ENCODE peak calls at places on chromosomes 11 and 22, in ten cellular contexts. One of them, this sample, is unnamed.

GRCh38 chr11:7563269-7563668 is 49.5 kb downstream of the PPFIBP2 start:
- DNase-seq in IMR-90: no peak
- DNase-seq in body of pancreas: no peak
- DNase-seq in breast epithelium: no peak
- DNase-seq in uterus: no peak
- DNase-seq in Peyer's patch: no peak
- DNase-seq in sigmoid colon: no peak
- DNase-seq in prostate gland: no peak
- DNase-seq in ovary: no peak
- DNase-seq in gastrocnemius medialis: no peak
- DNase-seq in this sample: no peak

GRCh38 chr22:45090364-45090960 is 73.3 kb upstream of the NUP50 start:
- DNase-seq in Peyer's patch: no peak
- DNase-seq in breast epithelium: peak
- DNase-seq in prostate gland: no peak
- DNase-seq in uterus: no peak
- DNase-seq in ovary: peak
- DNase-seq in sigmoid colon: no peak
- DNase-seq in body of pancreas: peak
- DNase-seq in gastrocnemius medialis: no peak
- DNase-seq in IMR-90: peak
- DNase-seq in this sample: no peak

GRCh38 chr11:131762346-131763110 is 392.1 kb downstream of the NTM start:
- DNase-seq in IMR-90: no peak
- DNase-seq in prostate gland: no peak
- DNase-seq in gastrocnemius medialis: no peak
- DNase-seq in body of pancreas: no peak
- DNase-seq in Peyer's patch: no peak
- DNase-seq in sigmoid colon: no peak
- DNase-seq in ovary: no peak
- DNase-seq in uterus: no peak
- DNase-seq in breast epithelium: no peak
- DNase-seq in this sample: no peak

GRCh38 chr11:45041556-45041955 is 90.9 kb upstream of the TP53I11 start:
- DNase-seq in body of pancreas: no peak
- DNase-seq in IMR-90: no peak
- DNase-seq in gastrocnemius medialis: no peak
- DNase-seq in ovary: no peak
- DNase-seq in sigmoid colon: no peak
- DNase-seq in uterus: no peak
- DNase-seq in breast epithelium: no peak
- DNase-seq in Peyer's patch: no peak
- DNase-seq in prostate gland: no peak
- DNase-seq in this sample: no peak

GRCh38 chr11:24932110-24933000 is 435.5 kb downstream of the LUZP2 start:
- DNase-seq in body of pancreas: peak
- DNase-seq in breast epithelium: no peak
- DNase-seq in uterus: no peak
- DNase-seq in Peyer's patch: no peak
- DNase-seq in prostate gland: no peak
- DNase-seq in IMR-90: no peak
- DNase-seq in sigmoid colon: no peak
- DNase-seq in gastrocnemius medialis: no peak
- DNase-seq in ovary: no peak
- DNase-seq in this sample: no peak

GRCh38 chr11:3135491-3136440 is 29.3 kb downstream of the OSBPL5 start:
- DNase-seq in breast epithelium: no peak
- DNase-seq in ovary: peak
- DNase-seq in sigmoid colon: peak
- DNase-seq in Peyer's patch: no peak
- DNase-seq in gastrocnemius medialis: no peak
- DNase-seq in prostate gland: no peak
- DNase-seq in body of pancreas: peak
- DNase-seq in uterus: peak
- DNase-seq in IMR-90: no peak
- DNase-seq in this sample: peak

GRCh38 chr11:3080733-3081385 is 23.6 kb upstream of the CARS1 start:
- DNase-seq in uterus: no peak
- DNase-seq in body of pancreas: no peak
- DNase-seq in gastrocnemius medialis: no peak
- DNase-seq in Peyer's patch: no peak
- DNase-seq in breast epithelium: no peak
- DNase-seq in IMR-90: no peak
- DNase-seq in sigmoid colon: no peak
- DNase-seq in ovary: no peak
- DNase-seq in prostate gland: no peak
- DNase-seq in this sample: no peak

GRCh38 chr11:119594639-119595249 is 134.3 kb downstream of the NECTIN1 start:
- DNase-seq in uterus: peak
- DNase-seq in prostate gland: no peak
- DNase-seq in IMR-90: peak
- DNase-seq in ovary: no peak
- DNase-seq in body of pancreas: no peak
- DNase-seq in gastrocnemius medialis: no peak
- DNase-seq in Peyer's patch: no peak
- DNase-seq in sigmoid colon: no peak
- DNase-seq in breast epithelium: no peak
- DNase-seq in this sample: no peak

GRCh38 chr11:66857234-66857926 is 516 bp downstream of the LRFN4 start:
- DNase-seq in prostate gland: no peak
- DNase-seq in gastrocnemius medialis: no peak
- DNase-seq in Peyer's patch: no peak
- DNase-seq in uterus: no peak
- DNase-seq in sigmoid colon: peak
- DNase-seq in ovary: peak
- DNase-seq in body of pancreas: no peak
- DNase-seq in breast epithelium: no peak
- DNase-seq in IMR-90: no peak
- DNase-seq in this sample: no peak

GRCh38 chr11:66856496-66857233 is at the start of gene LRFN4:
- DNase-seq in prostate gland: no peak
- DNase-seq in breast epithelium: no peak
- DNase-seq in body of pancreas: no peak
- DNase-seq in ovary: no peak
- DNase-seq in Peyer's patch: no peak
- DNase-seq in gastrocnemius medialis: no peak
- DNase-seq in IMR-90: no peak
- DNase-seq in uterus: peak
- DNase-seq in sigmoid colon: peak
- DNase-seq in this sample: no peak

GRCh38 chr11:66854231-66854661 is 2.6 kb upstream of the LRFN4 start:
- DNase-seq in sigmoid colon: no peak
- DNase-seq in uterus: no peak
- DNase-seq in body of pancreas: no peak
- DNase-seq in gastrocnemius medialis: no peak
- DNase-seq in IMR-90: no peak
- DNase-seq in breast epithelium: no peak
- DNase-seq in prostate gland: no peak
- DNase-seq in ovary: no peak
- DNase-seq in Peyer's patch: no peak
- DNase-seq in this sample: no peak

GRCh38 chr11:66854729-66855211 is 2.1 kb upstream of the LRFN4 start:
- DNase-seq in breast epithelium: no peak
- DNase-seq in uterus: no peak
- DNase-seq in prostate gland: no peak
- DNase-seq in ovary: no peak
- DNase-seq in sigmoid colon: peak
- DNase-seq in IMR-90: no peak
- DNase-seq in Peyer's patch: no peak
- DNase-seq in body of pancreas: no peak
- DNase-seq in gastrocnemius medialis: no peak
- DNase-seq in this sample: no peak

GRCh38 chr11:66855574-66856495 is 1.0 kb upstream of the LRFN4 start:
- DNase-seq in IMR-90: peak
- DNase-seq in ovary: peak
- DNase-seq in breast epithelium: peak
- DNase-seq in Peyer's patch: peak
- DNase-seq in prostate gland: peak
- DNase-seq in sigmoid colon: peak
- DNase-seq in uterus: peak
- DNase-seq in gastrocnemius medialis: peak
- DNase-seq in body of pancreas: peak
- DNase-seq in this sample: peak
- TF ChIP-seq POLR2A in IMR-90: peak
- TF ChIP-seq POLR2A in ovary: peak
- TF ChIP-seq POLR2A in breast epithelium: no peak
- TF ChIP-seq POLR2A in Peyer's patch: peak
- TF ChIP-seq POLR2A in prostate gland: peak
- TF ChIP-seq POLR2A in sigmoid colon: peak
- TF ChIP-seq POLR2A in uterus: peak
- TF ChIP-seq POLR2A in gastrocnemius medialis: peak
- TF ChIP-seq POLR2A in body of pancreas: peak
- TF ChIP-seq POLR2A in this sample: no peak

DNA sequence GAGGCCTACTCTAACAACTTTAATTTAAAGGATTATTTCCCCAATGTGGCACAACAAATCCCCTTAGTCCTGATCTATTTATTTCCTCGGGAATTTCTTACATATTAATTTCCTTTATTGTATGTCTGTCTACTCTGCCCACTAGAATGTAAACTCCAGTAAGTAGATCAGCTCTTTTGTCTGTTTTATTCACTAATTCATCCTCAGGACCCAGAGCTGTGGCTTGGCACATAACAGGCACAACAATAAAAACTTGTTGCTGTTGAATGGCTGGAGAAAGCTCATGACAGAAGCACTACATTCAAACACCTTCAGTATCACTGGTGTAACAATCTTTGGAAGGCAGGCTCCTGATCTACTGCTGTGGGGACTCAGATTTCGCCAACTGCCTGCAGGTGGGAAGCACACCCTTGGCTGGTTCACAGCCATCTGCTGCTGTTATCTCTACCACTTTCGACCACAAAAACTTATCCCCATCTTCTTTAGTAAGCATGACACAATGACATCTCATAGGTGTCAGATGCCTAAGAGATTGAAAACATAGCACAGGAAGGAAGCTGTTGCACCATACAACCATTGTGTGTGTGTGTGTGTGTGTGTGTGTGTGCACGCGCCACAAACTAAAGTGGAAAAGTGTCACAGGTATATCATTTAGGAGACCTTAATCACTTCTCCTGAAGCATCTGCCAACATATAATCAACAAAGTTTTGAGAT is 11.9 kb downstream of the HIRA start:
- DNase-seq in gastrocnemius medialis: no peak
- DNase-seq in breast epithelium: no peak
- DNase-seq in sigmoid colon: no peak
- DNase-seq in uterus: no peak
- DNase-seq in body of pancreas: no peak
- DNase-seq in Peyer's patch: no peak
- DNase-seq in IMR-90: peak
- DNase-seq in ovary: no peak
- DNase-seq in prostate gland: no peak
- DNase-seq in this sample: no peak
- TF ChIP-seq POLR2A in gastrocnemius medialis: no peak
- TF ChIP-seq POLR2A in breast epithelium: no peak
- TF ChIP-seq POLR2A in sigmoid colon: no peak
- TF ChIP-seq POLR2A in uterus: no peak
- TF ChIP-seq POLR2A in body of pancreas: no peak
- TF ChIP-seq POLR2A in Peyer's patch: no peak
- TF ChIP-seq POLR2A in IMR-90: no peak
- TF ChIP-seq POLR2A in ovary: no peak
- TF ChIP-seq POLR2A in prostate gland: no peak
- TF ChIP-seq POLR2A in this sample: no peak

GRCh38 chr11:64357904-64358535 is 942 bp upstream of the RPS6KA4 start:
- DNase-seq in body of pancreas: no peak
- DNase-seq in uterus: no peak
- DNase-seq in ovary: no peak
- DNase-seq in prostate gland: no peak
- DNase-seq in IMR-90: no peak
- DNase-seq in sigmoid colon: no peak
- DNase-seq in gastrocnemius medialis: no peak
- DNase-seq in breast epithelium: no peak
- DNase-seq in Peyer's patch: no peak
- DNase-seq in this sample: no peak

GRCh38 chr11:64360403-64360980 is 1.5 kb downstream of the RPS6KA4 start:
- DNase-seq in IMR-90: no peak
- DNase-seq in Peyer's patch: no peak
- DNase-seq in uterus: no peak
- DNase-seq in ovary: no peak
- DNase-seq in breast epithelium: no peak
- DNase-seq in gastrocnemius medialis: no peak
- DNase-seq in body of pancreas: no peak
- DNase-seq in prostate gland: no peak
- DNase-seq in sigmoid colon: no peak
- DNase-seq in this sample: no peak

GRCh38 chr11:64358536-64358906 is 441 bp upstream of the RPS6KA4 start:
- DNase-seq in Peyer's patch: no peak
- DNase-seq in gastrocnemius medialis: no peak
- DNase-seq in prostate gland: no peak
- DNase-seq in sigmoid colon: no peak
- DNase-seq in IMR-90: no peak
- DNase-seq in uterus: no peak
- DNase-seq in body of pancreas: no peak
- DNase-seq in breast epithelium: no peak
- DNase-seq in ovary: no peak
- DNase-seq in this sample: no peak

GRCh38 chr11:64359712-64360402 is 895 bp downstream of the RPS6KA4 start:
- DNase-seq in gastrocnemius medialis: no peak
- DNase-seq in ovary: no peak
- DNase-seq in sigmoid colon: no peak
- DNase-seq in body of pancreas: peak
- DNase-seq in uterus: no peak
- DNase-seq in IMR-90: no peak
- DNase-seq in Peyer's patch: no peak
- DNase-seq in breast epithelium: no peak
- DNase-seq in prostate gland: no peak
- DNase-seq in this sample: no peak

GRCh38 chr11:64358907-64359711 is at the start of gene RPS6KA4:
- DNase-seq in body of pancreas: peak
- DNase-seq in prostate gland: peak
- DNase-seq in IMR-90: peak
- DNase-seq in sigmoid colon: no peak
- DNase-seq in breast epithelium: no peak
- DNase-seq in gastrocnemius medialis: no peak
- DNase-seq in Peyer's patch: peak
- DNase-seq in uterus: peak
- DNase-seq in ovary: peak
- DNase-seq in this sample: no peak
- TF ChIP-seq POLR2A in body of pancreas: peak
- TF ChIP-seq POLR2A in prostate gland: peak
- TF ChIP-seq POLR2A in IMR-90: peak
- TF ChIP-seq POLR2A in sigmoid colon: peak
- TF ChIP-seq POLR2A in breast epithelium: no peak
- TF ChIP-seq POLR2A in gastrocnemius medialis: peak
- TF ChIP-seq POLR2A in Peyer's patch: peak
- TF ChIP-seq POLR2A in uterus: peak
- TF ChIP-seq POLR2A in ovary: peak
- TF ChIP-seq POLR2A in this sample: no peak

DNA sequence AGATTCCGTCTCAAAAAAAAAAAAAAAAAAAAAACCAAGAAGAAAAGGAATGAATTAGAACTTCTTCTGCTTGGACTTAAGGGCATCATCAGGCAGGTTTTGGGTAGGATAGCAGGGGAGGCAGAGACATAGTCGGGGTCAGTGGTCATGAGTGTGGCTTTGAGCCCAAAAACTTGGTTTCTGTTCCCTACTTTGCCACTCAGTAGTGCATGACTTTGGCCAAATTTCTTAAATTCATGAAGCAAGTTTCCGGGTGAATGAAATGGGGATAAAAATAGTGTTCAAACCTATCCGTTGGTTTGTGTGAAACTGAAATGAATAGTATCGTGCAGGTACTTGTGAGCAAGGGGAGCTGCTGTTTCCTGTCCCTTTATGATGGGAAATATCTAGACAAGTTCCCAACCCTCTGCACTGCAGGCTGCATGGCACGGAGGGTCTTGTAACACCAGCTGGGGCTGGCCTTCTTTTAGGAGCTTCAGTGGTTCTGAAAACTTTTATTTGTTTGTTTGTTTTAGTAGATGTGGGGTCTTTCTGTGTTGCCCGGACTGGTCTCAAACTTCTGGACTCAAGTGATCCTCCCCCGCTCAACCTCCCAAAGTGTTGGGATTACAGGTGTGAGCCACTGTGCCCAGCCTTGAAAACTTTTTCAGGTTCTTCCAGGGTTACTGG is 18.4 kb downstream of the NEAT1 start:
- DNase-seq in body of pancreas: no peak
- DNase-seq in prostate gland: peak
- DNase-seq in sigmoid colon: peak
- DNase-seq in breast epithelium: no peak
- DNase-seq in uterus: peak
- DNase-seq in Peyer's patch: no peak
- DNase-seq in IMR-90: peak
- DNase-seq in gastrocnemius medialis: no peak
- DNase-seq in ovary: peak
- DNase-seq in this sample: peak
- TF ChIP-seq POLR2A in body of pancreas: no peak
- TF ChIP-seq POLR2A in prostate gland: no peak
- TF ChIP-seq POLR2A in sigmoid colon: no peak
- TF ChIP-seq POLR2A in breast epithelium: no peak
- TF ChIP-seq POLR2A in uterus: no peak
- TF ChIP-seq POLR2A in Peyer's patch: peak
- TF ChIP-seq POLR2A in IMR-90: peak
- TF ChIP-seq POLR2A in gastrocnemius medialis: peak
- TF ChIP-seq POLR2A in ovary: no peak
- TF ChIP-seq POLR2A in this sample: no peak